ENCODE peak calls at places on chromosome 19, in eight cellular contexts. Z is omental fat pad, M is HFF-Myc, I is IMR-90, C is A549, Q is lower leg skin, Y is type B pancreatic cell, A is fibroblast of the aortic adventitia. U is an unnamed sample.

GRCh38 chr19:40398417-40399056 is 8.6 kb upstream of the HIPK4 start:
- DNase-seq in I (no peak), M (no peak), C (no peak), Z (no peak), Y (no peak), A (no peak), Q (peak), U (peak)

GRCh38 chr19:49554701-49555181 is 25.6 kb downstream of the NOSIP start:
- DNase-seq in I (no peak), A (no peak), Y (no peak), Z (no peak), M (no peak), Q (no peak), C (no peak), U (peak)

GRCh38 chr19:50875795-50876422 is 2.7 kb downstream of the KLK2 start:
- DNase-seq in M (no peak), Q (no peak), C (no peak), I (no peak), A (no peak), Y (no peak), Z (no peak), U (no peak)

GRCh38 chr19:16714702-16715294 is 4.8 kb upstream of the NWD1 start:
- DNase-seq in C (no peak), I (peak), Q (no peak), Y (no peak), A (peak), Z (no peak), M (peak), U (peak)

GRCh38 chr19:18007605-18007938 is 398 bp upstream of the ARRDC2 start:
- DNase-seq in I (no peak), A (no peak), Z (no peak), Y (no peak), C (no peak), M (no peak), Q (no peak), U (no peak)

GRCh38 chr19:13872695-13873389 is 4.1 kb upstream of the NANOS3 start:
- DNase-seq in Q (no peak), M (no peak), I (no peak), Y (no peak), Z (no peak), A (no peak), C (peak), U (peak)

GRCh38 chr19:18304496-18305312 is 18.2 kb downstream of the LSM4 start:
- DNase-seq in Z (no peak), Q (peak), I (peak), M (peak), C (no peak), Y (no peak), A (peak), U (peak)

GRCh38 chr19:40133491-40133890 is 42.7 kb upstream of the ZNF780A start:
- DNase-seq in A (no peak), M (no peak), Y (no peak), I (no peak), Q (no peak), Z (no peak), C (no peak), U (no peak)

GRCh38 chr19:35262101-35262761 is 6.5 kb upstream of the USF2 start:
- DNase-seq in C (no peak), M (no peak), Q (peak), A (no peak), I (no peak), Y (peak), Z (no peak), U (peak)

GRCh38 chr19:11737964-11738745 is 591 bp downstream of the ZNF823 start:
- DNase-seq in M (no peak), A (peak), C (no peak), Z (peak), Q (peak), I (peak), Y (peak), U (peak)

GRCh38 chr19:926595-927043 is 784 bp downstream of the ARID3A start:
- DNase-seq in Y (peak), Q (no peak), Z (no peak), C (no peak), I (no peak), A (peak), M (no peak), U (peak)

GRCh38 chr19:39172700-39173501 is 23.9 kb upstream of the NCCRP1 start:
- DNase-seq in I (no peak), Q (no peak), M (no peak), Y (no peak), Z (no peak), C (no peak), A (no peak), U (no peak)

DNA sequence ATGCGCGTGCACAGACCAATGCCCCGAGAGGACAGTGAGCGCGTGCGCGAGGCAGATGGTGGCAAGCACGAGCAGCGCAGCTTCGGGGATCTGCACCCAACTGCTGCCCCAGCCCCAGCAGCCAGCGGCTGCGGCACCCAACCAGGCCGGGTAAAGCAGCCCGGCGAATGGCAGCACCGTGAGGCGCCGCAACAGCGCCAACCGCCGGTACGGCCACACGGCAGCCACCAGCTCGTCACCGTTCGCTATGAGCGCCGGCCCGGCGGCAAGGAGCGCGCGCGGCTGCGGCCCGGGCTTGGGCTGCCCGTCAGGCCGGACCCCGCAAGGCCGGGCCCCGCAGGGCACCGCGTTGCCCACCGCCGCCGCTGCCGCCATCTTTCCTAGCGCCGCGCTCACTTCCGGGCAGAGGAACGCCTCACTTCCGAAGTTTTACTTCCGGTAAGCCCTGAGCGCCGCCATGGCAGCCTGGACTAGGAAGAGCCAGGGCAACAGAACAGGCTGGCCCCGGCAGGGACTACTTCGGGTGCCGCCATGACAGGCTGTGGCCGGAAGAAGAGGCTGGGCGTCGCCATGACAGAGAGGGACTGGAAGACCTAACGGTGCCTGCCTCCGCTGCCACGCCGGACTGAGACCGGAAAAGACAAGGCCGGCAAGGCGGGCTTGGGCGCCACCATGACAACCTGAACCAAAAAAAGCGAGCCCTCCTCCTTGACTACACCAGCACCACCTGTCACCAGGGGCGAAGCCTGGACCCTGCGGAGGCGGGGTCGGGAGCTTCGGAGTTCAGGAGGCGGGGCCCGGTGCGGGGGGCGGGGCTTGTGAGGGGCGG is at the start of gene ATP13A1:
- DNase-seq in A (peak), C (peak), I (peak), Z (peak), Y (peak), M (peak), Q (peak), U (peak)
- TF ChIP-seq CTCF in A (peak), C (peak), I (no peak), Z (no peak), Y (peak), M (no peak), Q (no peak), U (peak)

DNA sequence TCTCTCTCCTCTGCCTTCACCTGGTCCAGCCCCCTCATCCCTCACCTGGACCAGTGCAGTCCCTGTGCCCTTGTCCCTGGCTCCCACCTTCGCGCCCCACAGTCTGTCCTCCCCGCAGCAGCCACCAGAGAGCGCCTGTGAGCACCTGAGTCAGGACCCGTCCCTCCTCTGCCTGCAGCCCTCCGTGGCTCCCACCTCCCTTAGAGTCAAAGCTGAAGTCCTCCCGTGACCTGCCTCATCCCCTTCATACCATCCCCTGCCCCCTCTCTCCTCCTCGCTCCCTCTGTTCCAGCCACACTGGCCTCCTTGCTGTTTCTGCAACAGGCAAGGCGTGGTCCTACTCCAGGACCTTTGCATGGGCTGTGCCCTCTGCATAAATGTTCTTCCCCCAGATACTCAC is 10.3 kb downstream of the CELF5 start:
- DNase-seq in Z (no peak), A (no peak), C (no peak), I (no peak), Q (no peak), Y (no peak), M (no peak), U (no peak)
- TF ChIP-seq CTCF in Z (no peak), A (peak), C (no peak), I (peak), Q (no peak), Y (peak), M (peak), U (no peak)

GRCh38 chr19:2084993-2085720 is 11.0 kb downstream of the MOB3A start:
- DNase-seq in I (no peak), Q (peak), A (no peak), Z (no peak), C (no peak), Y (no peak), M (no peak), U (peak)

GRCh38 chr19:2089727-2090053 is 6.4 kb downstream of the MOB3A start:
- DNase-seq in Y (no peak), C (no peak), M (no peak), Q (no peak), Z (no peak), I (no peak), A (no peak), U (no peak)

GRCh38 chr19:2083174-2083854 is 12.8 kb downstream of the MOB3A start:
- DNase-seq in I (no peak), Z (no peak), M (no peak), Y (no peak), C (no peak), Q (no peak), A (no peak), U (no peak)

GRCh38 chr19:2089001-2089711 is 7.0 kb downstream of the MOB3A start:
- DNase-seq in A (no peak), I (peak), Y (no peak), Q (no peak), C (no peak), M (no peak), Z (no peak), U (peak)

GRCh38 chr19:2087621-2088100 is 8.5 kb downstream of the MOB3A start:
- DNase-seq in I (no peak), M (no peak), Q (no peak), Z (no peak), C (no peak), A (no peak), Y (no peak), U (peak)
- TF ChIP-seq CTCF in I (no peak), M (no peak), Q (no peak), Z (no peak), C (no peak), A (no peak), Y (no peak), U (no peak)

GRCh38 chr19:44552324-44552723 is 22.8 kb upstream of the CEACAM20 start:
- DNase-seq in M (no peak), A (peak), Y (no peak), I (no peak), Z (no peak), Q (no peak), C (peak), U (no peak)
- TF ChIP-seq CTCF in M (peak), A (peak), Y (peak), I (peak), Z (no peak), Q (no peak), C (peak), U (peak)

DNA sequence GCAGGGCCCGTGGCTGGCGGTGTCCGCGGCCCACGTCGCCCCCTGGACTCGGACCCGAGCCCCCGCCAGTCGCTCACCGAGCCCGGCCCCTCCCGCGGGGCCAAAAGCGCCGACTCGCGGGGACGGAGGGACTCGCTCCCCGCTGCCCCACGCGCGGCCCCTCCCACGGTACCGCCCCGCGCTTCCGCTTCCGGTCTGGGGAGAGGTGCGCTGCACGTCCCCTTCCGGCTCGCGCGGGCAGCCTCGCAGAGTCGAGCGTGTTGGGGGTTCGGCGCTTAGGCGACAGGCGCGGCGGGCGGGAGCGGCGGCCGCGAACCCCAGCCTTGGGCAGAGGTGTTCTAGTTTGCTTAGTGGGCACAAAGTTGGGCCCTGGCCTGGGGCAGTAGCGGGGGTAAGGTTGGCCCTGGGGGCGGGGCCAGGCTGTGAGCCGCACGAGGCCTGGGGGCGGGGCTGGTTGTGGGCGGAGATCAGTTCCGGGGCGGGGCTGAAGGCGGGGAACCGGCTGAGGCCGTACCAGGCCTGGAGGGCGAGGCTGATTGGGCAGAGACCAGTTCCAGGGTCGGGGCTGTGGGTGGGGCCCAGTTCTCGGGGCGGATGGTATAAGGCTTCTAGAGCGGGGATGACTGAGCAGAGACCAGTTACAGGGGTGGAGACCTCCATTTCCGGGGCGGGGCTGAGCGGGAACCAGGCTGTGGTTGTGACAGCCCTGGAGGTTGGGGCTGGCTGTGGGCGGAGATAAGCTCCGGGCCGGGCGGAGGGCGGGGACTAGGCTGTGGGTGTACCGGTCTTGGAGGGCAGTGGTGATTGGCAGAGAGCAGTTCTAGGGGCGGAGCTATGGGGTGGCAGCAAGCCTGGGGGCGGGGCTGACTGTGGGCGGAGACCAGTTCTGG is at the start of the genes MBD3L1 and ZNF558:
- DNase-seq in I (peak), Y (peak), Z (peak), C (peak), M (peak), A (peak), Q (peak), U (peak)
- TF ChIP-seq CTCF in I (peak), Y (peak), Z (no peak), C (peak), M (peak), A (no peak), Q (no peak), U (peak)

DNA sequence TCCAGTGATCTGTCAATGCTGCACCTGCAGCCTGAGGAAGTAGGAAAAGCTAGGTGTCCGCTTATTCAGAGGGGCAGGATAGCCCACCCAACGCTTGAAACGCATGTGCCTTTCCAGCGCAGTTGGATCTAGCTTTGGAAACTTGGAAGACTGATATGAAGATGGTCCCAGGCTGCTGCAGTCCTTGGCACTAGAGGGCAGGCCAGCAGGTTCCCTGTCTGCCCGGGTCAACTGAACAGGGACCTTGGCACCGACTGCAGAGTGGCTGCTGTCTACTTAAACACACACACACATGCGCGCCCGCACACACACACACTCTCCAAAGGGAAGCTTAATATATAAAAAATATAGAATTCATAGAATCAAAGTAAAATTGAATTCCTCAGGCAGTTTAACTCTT is 100.0 kb downstream of the TSHZ3 start:
- DNase-seq in I (no peak), Q (no peak), C (no peak), Y (no peak), Z (no peak), M (no peak), A (no peak), U (no peak)
- TF ChIP-seq CTCF in I (no peak), Q (no peak), C (peak), Y (no peak), Z (no peak), M (peak), A (no peak), U (no peak)

DNA sequence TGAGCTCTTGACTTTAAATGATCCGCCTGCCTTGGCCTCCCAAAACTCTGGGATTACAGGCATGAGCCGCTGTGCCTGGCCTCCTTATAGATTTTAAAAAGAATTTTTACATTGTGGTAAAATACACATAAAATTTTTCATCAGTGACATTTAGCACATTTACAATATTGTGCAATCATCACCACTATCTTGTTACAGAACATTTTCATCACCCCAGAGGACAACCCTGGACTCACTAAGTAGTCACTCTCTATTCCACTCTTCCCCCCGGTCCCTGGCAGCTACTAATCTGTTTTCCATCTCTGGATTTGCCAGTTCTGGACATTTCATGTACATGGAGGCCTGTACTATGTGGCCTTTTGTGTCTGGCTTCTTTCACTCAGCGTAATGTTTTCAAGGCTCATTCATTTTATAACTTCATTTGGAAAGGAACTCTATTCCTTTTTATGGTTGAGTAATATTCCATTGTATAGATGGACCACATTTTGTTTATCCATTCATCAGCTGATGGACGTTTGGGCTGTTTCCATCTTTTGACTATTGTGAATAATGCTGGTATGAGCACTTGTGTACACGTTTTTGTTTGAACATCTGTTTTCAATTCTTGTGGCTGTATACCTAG is 19.9 kb downstream of the MEGF8 start:
- DNase-seq in Y (no peak), Z (no peak), M (no peak), A (peak), Q (no peak), C (no peak), I (peak), U (no peak)
- TF ChIP-seq CTCF in Y (no peak), Z (no peak), M (no peak), A (no peak), Q (no peak), C (no peak), I (no peak), U (no peak)